ENCODE peak calls at places on chromosomes 13 and 19, in six cellular contexts. One of them, this sample, is unnamed.

GRCh38 chr19:4977299-4978174 is 8.6 kb downstream of the KDM4B start:
- DNase-seq in CD8-positive, alpha-beta T cell: no peak
- DNase-seq in A549: no peak
- DNase-seq in GM23338: no peak
- DNase-seq in tibial artery: peak
- DNase-seq in left lung: no peak
- DNase-seq in this sample: no peak

GRCh38 chr13:28324181-28324789 is 170.6 kb downstream of the FLT1 start:
- DNase-seq in GM23338: peak
- DNase-seq in tibial artery: peak
- DNase-seq in CD8-positive, alpha-beta T cell: peak
- DNase-seq in left lung: no peak
- DNase-seq in A549: peak
- DNase-seq in this sample: peak

GRCh38 chr13:114131581-114132418 is 623 bp downstream of the RASA3 start:
- DNase-seq in A549: peak
- DNase-seq in CD8-positive, alpha-beta T cell: no peak
- DNase-seq in tibial artery: no peak
- DNase-seq in left lung: peak
- DNase-seq in GM23338: peak
- DNase-seq in this sample: no peak

GRCh38 chr19:38663957-38664502 is 16.6 kb downstream of the ACTN4 start:
- DNase-seq in GM23338: no peak
- DNase-seq in A549: no peak
- DNase-seq in left lung: no peak
- DNase-seq in tibial artery: peak
- DNase-seq in CD8-positive, alpha-beta T cell: no peak
- DNase-seq in this sample: no peak

GRCh38 chr13:25847145-25847544 is 204.7 kb downstream of the SHISA2 start:
- DNase-seq in tibial artery: no peak
- DNase-seq in GM23338: no peak
- DNase-seq in A549: no peak
- DNase-seq in left lung: no peak
- DNase-seq in CD8-positive, alpha-beta T cell: no peak
- DNase-seq in this sample: no peak

GRCh38 chr13:36282818-36283432 is 14.7 kb downstream of the CCDC169 start:
- DNase-seq in GM23338: peak
- DNase-seq in CD8-positive, alpha-beta T cell: no peak
- DNase-seq in A549: peak
- DNase-seq in left lung: no peak
- DNase-seq in tibial artery: no peak
- DNase-seq in this sample: no peak

GRCh38 chr13:110811751-110812110 is 98.2 kb downstream of the ING1 start:
- DNase-seq in left lung: no peak
- DNase-seq in CD8-positive, alpha-beta T cell: no peak
- DNase-seq in A549: no peak
- DNase-seq in GM23338: no peak
- DNase-seq in tibial artery: no peak
- DNase-seq in this sample: no peak

GRCh38 chr19:35507561-35507960 is 5.9 kb downstream of the DMKN start:
- DNase-seq in left lung: no peak
- DNase-seq in tibial artery: no peak
- DNase-seq in A549: no peak
- DNase-seq in GM23338: no peak
- DNase-seq in CD8-positive, alpha-beta T cell: no peak
- DNase-seq in this sample: no peak

GRCh38 chr13:112744306-112745021 is 54.6 kb downstream of the ATP11A start:
- DNase-seq in A549: no peak
- DNase-seq in CD8-positive, alpha-beta T cell: no peak
- DNase-seq in GM23338: no peak
- DNase-seq in tibial artery: no peak
- DNase-seq in left lung: no peak
- DNase-seq in this sample: no peak

GRCh38 chr19:38778733-38779132 is 5.4 kb upstream of the LGALS7 start:
- DNase-seq in GM23338: no peak
- DNase-seq in tibial artery: no peak
- DNase-seq in A549: no peak
- DNase-seq in CD8-positive, alpha-beta T cell: no peak
- DNase-seq in left lung: no peak
- DNase-seq in this sample: no peak

GRCh38 chr13:102402292-102402691 is 444 bp upstream of the FGF14 start:
- DNase-seq in A549: no peak
- DNase-seq in tibial artery: peak
- DNase-seq in left lung: peak
- DNase-seq in GM23338: peak
- DNase-seq in CD8-positive, alpha-beta T cell: no peak
- DNase-seq in this sample: no peak
- TF ChIP-seq CTCF in A549: no peak
- TF ChIP-seq CTCF in tibial artery: no peak
- TF ChIP-seq CTCF in left lung: no peak
- TF ChIP-seq CTCF in GM23338: peak
- TF ChIP-seq CTCF in CD8-positive, alpha-beta T cell: no peak
- TF ChIP-seq CTCF in this sample: no peak

DNA sequence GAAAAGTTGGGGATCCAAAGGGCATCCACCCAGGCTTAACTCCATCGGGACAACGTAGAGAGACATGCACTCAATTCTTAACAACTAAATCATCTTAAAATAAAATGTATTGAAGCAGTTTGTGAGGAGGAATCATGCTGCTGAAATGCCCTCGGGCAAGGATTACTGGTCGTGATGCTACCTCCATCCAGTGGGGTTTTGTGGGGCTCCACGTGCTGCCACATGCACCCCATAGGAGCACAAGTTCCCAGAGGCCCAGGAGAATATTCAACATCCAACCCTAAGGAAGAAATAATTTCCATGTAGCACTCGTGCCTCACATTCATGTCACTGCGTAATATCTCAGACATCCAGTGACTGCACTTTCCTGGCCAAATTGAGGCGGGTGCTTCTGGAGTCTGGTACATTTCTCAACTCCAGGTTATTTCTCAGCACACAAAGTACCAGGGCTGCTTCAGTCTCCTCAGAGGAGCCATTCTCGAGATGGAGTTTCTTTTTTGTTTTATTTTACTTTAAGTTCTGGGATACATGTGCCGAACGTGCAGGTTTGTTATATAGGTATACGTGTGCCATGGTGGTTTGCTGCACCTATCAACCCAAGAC is 429.8 kb downstream of the FOXO1 start:
- DNase-seq in tibial artery: peak
- DNase-seq in CD8-positive, alpha-beta T cell: no peak
- DNase-seq in A549: no peak
- DNase-seq in GM23338: no peak
- DNase-seq in left lung: no peak
- DNase-seq in this sample: no peak
- H3K27ac ChIP-seq in tibial artery: peak
- H3K27ac ChIP-seq in CD8-positive, alpha-beta T cell: no peak
- H3K27ac ChIP-seq in A549: peak
- H3K27ac ChIP-seq in GM23338: no peak
- H3K27ac ChIP-seq in left lung: no peak
- H3K27ac ChIP-seq in this sample: peak

DNA sequence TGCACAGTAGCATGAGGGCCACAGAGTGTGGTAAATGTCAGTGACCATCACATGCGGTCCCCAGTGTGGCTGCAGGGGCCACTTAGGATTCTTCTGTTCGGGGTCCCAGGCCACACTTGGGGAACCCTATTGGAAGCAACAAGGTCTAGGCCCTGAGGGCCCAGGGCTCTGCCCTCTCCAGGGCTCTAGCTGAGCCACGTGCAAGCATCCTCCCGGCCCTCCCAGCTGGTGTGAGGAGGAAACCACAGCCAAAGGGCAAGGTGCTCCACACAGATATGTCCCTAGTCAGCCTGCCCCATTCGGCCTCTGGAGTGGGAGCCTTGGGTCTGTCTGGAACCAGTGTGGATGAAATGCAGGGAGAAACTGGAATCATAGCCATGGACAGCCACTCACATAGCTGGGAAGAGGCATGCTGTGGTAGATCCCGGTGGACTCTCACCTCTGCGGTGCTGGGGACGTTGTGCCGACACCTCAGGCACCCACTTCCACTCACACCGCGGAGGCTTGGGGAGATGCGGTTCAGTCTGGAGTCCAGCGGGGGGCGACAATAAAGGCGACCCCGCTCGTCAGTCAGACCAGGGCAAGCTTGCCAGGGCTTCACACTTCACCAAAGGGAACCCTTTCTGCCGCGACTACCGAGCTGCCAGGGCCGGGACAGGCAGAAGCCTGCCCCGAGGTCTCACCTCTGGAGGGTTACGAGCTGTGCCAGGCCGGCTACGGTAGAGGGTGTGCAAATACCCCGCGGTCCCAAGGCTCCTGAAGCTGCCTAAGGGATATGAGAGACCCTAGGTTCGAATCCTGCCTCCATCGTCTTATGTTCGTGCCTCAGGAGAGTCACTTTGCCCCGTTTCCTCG is 4.3 kb upstream of the ZNF497 start:
- DNase-seq in GM23338: peak
- DNase-seq in tibial artery: no peak
- DNase-seq in left lung: peak
- DNase-seq in A549: no peak
- DNase-seq in CD8-positive, alpha-beta T cell: no peak
- DNase-seq in this sample: no peak
- TF ChIP-seq CTCF in GM23338: peak
- TF ChIP-seq CTCF in tibial artery: no peak
- TF ChIP-seq CTCF in left lung: no peak
- TF ChIP-seq CTCF in A549: no peak
- TF ChIP-seq CTCF in CD8-positive, alpha-beta T cell: no peak
- TF ChIP-seq CTCF in this sample: no peak

DNA sequence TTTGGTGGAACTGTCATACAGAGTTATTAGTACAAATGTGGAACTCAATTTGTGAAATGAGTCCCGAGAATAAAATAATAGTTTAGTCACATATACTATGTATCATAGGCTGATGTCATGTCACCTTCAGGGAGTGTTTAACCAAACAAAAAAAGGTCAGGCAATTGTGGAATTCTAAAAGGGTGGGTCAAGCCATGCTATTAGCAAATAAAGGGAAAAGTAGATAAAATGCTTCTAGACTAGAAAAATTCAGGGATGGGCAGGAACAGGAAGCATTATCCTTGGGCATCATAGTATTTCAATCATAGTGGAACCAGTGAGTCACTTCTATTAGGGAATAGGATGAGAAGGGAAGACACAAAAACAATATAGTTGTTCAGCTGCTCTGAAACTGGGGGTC is 248.5 kb upstream of the SLITRK1 start:
- DNase-seq in left lung: no peak
- DNase-seq in CD8-positive, alpha-beta T cell: no peak
- DNase-seq in GM23338: no peak
- DNase-seq in A549: no peak
- DNase-seq in tibial artery: no peak
- DNase-seq in this sample: no peak
- H3K27ac ChIP-seq in left lung: no peak
- H3K27ac ChIP-seq in CD8-positive, alpha-beta T cell: no peak
- H3K27ac ChIP-seq in GM23338: no peak
- H3K27ac ChIP-seq in A549: no peak
- H3K27ac ChIP-seq in tibial artery: no peak
- H3K27ac ChIP-seq in this sample: no peak

GRCh38 chr13:24290280-24290932 is 19.0 kb upstream of the C1QTNF9 start:
- DNase-seq in tibial artery: no peak
- DNase-seq in GM23338: no peak
- DNase-seq in CD8-positive, alpha-beta T cell: no peak
- DNase-seq in A549: no peak
- DNase-seq in left lung: no peak
- DNase-seq in this sample: no peak
- TF ChIP-seq CTCF in tibial artery: no peak
- TF ChIP-seq CTCF in GM23338: no peak
- TF ChIP-seq CTCF in CD8-positive, alpha-beta T cell: no peak
- TF ChIP-seq CTCF in A549: no peak
- TF ChIP-seq CTCF in left lung: no peak
- TF ChIP-seq CTCF in this sample: no peak

GRCh38 chr19:10553943-10554381 is 10.3 kb downstream of the ATG4D start:
- DNase-seq in A549: no peak
- DNase-seq in tibial artery: no peak
- DNase-seq in CD8-positive, alpha-beta T cell: peak
- DNase-seq in GM23338: no peak
- DNase-seq in left lung: no peak
- DNase-seq in this sample: peak
- H3K27ac ChIP-seq in A549: no peak
- H3K27ac ChIP-seq in tibial artery: no peak
- H3K27ac ChIP-seq in CD8-positive, alpha-beta T cell: peak
- H3K27ac ChIP-seq in GM23338: no peak
- H3K27ac ChIP-seq in left lung: no peak
- H3K27ac ChIP-seq in this sample: peak

This sample was measured in Peyer's patch.